ENCODE peak calls at places on chromosome 3, in ten cellular contexts. V is GM10248, N is HCT116, E is breast epithelium, Q is tibial artery, D is cardiac muscle cell, G is thoracic aorta, J is PC-9, U is uterus, B is GM13976. I is an unnamed sample.

GRCh38 chr3:31958721-31959152 is 22.3 kb downstream of the OSBPL10 start:
- DNase-seq in D (no peak), G (no peak), J (no peak), B (no peak), E (no peak), Q (no peak), V (no peak), N (no peak), U (no peak), I (peak)

GRCh38 chr3:122392868-122393844 is 9.2 kb downstream of the FAM162A start:
- DNase-seq in G (no peak), V (peak), E (no peak), J (no peak), B (peak), D (peak), N (no peak), Q (no peak), U (no peak), I (no peak)

GRCh38 chr3:114650808-114651207 is 357.0 kb downstream of the TIGIT start:
- DNase-seq in J (peak), U (no peak), V (no peak), D (no peak), Q (no peak), G (no peak), N (peak), B (no peak), E (no peak), I (no peak)

GRCh38 chr3:113231827-113232253 is 20.5 kb downstream of the BOC start:
- DNase-seq in G (no peak), J (peak), U (no peak), Q (no peak), V (no peak), D (no peak), N (peak), E (no peak), B (no peak), I (no peak)

GRCh38 chr3:196969660-196970546 is 1.3 kb upstream of the PIGZ start:
- DNase-seq in N (no peak), U (no peak), Q (no peak), V (peak), J (no peak), B (peak), D (peak), E (no peak), G (no peak), I (peak)

GRCh38 chr3:186940965-186941364 is 10.6 kb downstream of the ST6GAL1 start:
- DNase-seq in D (peak), J (no peak), E (no peak), B (no peak), N (no peak), U (peak), Q (peak), V (no peak), G (peak), I (no peak)

GRCh38 chr3:181623924-181624694 is 87.6 kb upstream of the SOX2 start:
- DNase-seq in U (no peak), J (peak), N (peak), V (no peak), B (no peak), G (no peak), E (no peak), Q (no peak), D (peak), I (no peak)

GRCh38 chr3:133663569-133664313 is 2.0 kb upstream of the TOPBP1 start:
- DNase-seq in Q (no peak), G (no peak), N (peak), J (peak), B (peak), E (no peak), D (peak), V (peak), U (no peak), I (peak)

GRCh38 chr3:149967067-149967685 is 3.5 kb downstream of the PFN2 start:
- DNase-seq in V (peak), Q (no peak), B (no peak), N (peak), G (no peak), U (no peak), J (peak), D (peak), E (no peak), I (no peak)

GRCh38 chr3:38588276-38588971 is 61.1 kb downstream of the SCN5A start:
- DNase-seq in N (no peak), G (no peak), E (no peak), Q (peak), B (no peak), D (no peak), J (no peak), U (no peak), V (no peak), I (no peak)

GRCh38 chr3:66037330-66037985 is 1.3 kb downstream of the MAGI1 start:
- DNase-seq in V (peak), N (no peak), B (peak), Q (peak), E (peak), D (peak), J (peak), U (peak), G (peak), I (peak)

GRCh38 chr3:81778678-81779182 is 17.3 kb upstream of the GBE1 start:
- DNase-seq in J (no peak), B (no peak), V (peak), G (no peak), N (no peak), E (no peak), D (no peak), Q (no peak), U (no peak), I (no peak)

GRCh38 chr3:86954226-86954625 is 36.7 kb downstream of the VGLL3 start:
- DNase-seq in N (no peak), J (peak), V (no peak), D (no peak), E (no peak), G (no peak), Q (no peak), U (no peak), B (no peak), I (no peak)

GRCh38 chr3:191246628-191247027 is 47.6 kb downstream of the OSTN start:
- DNase-seq in U (no peak), B (no peak), N (peak), Q (no peak), G (no peak), V (no peak), D (no peak), J (peak), E (no peak), I (no peak)

GRCh38 chr3:110126065-110126464 is 788.7 kb upstream of the DPPA4 start:
- DNase-seq in J (no peak), G (no peak), B (no peak), D (no peak), Q (no peak), V (no peak), N (no peak), U (no peak), E (no peak), I (no peak)

GRCh38 chr3:72818915-72819314 is 29.3 kb downstream of the SHQ1 start:
- DNase-seq in N (no peak), D (no peak), G (peak), U (no peak), V (no peak), J (no peak), B (no peak), E (no peak), Q (no peak), I (no peak)

GRCh38 chr3:107258285-107258684 is 119.0 kb upstream of the CCDC54 start:
- DNase-seq in V (no peak), J (no peak), D (no peak), B (no peak), U (no peak), Q (no peak), N (no peak), G (no peak), E (no peak), I (no peak)

GRCh38 chr3:123447749-123448502 is 964 bp downstream of the ADCY5 start:
- DNase-seq in U (no peak), B (peak), V (peak), Q (no peak), N (no peak), D (peak), G (no peak), E (no peak), J (no peak), I (peak)

GRCh38 chr3:134354612-134355275 is 19.5 kb downstream of the AMOTL2 start:
- DNase-seq in J (no peak), B (no peak), V (no peak), D (no peak), N (no peak), Q (no peak), G (no peak), E (no peak), U (no peak), I (no peak)

GRCh38 chr3:126394179-126394976 is at the start of gene CFAP100:
- DNase-seq in N (no peak), V (no peak), E (no peak), G (no peak), J (no peak), Q (peak), B (no peak), U (no peak), D (peak), I (peak)

GRCh38 chr3:126401611-126402160 is 7.0 kb downstream of the CFAP100 start:
- DNase-seq in J (no peak), V (no peak), U (no peak), G (no peak), D (no peak), N (no peak), B (no peak), Q (peak), E (no peak), I (no peak)

GRCh38 chr3:52005571-52005986 is 9.9 kb upstream of the RPL29 start:
- DNase-seq in Q (no peak), D (peak), E (no peak), N (no peak), J (no peak), V (no peak), B (no peak), U (no peak), G (no peak), I (no peak)

GRCh38 chr3:129230311-129231019 is 18.9 kb upstream of the COPG1 start:
- DNase-seq in E (no peak), B (no peak), D (no peak), Q (no peak), J (peak), V (no peak), U (no peak), G (no peak), N (no peak), I (no peak)

GRCh38 chr3:49278548-49278947 is 1.5 kb upstream of the C3orf62 start:
- DNase-seq in Q (no peak), J (no peak), B (no peak), U (no peak), G (no peak), N (no peak), E (no peak), V (no peak), D (no peak), I (no peak)

GRCh38 chr3:180804871-180805430 is 107.5 kb upstream of the FXR1 start:
- DNase-seq in Q (no peak), G (no peak), B (no peak), D (peak), U (no peak), V (no peak), J (no peak), N (peak), E (no peak), I (peak)

GRCh38 chr3:195068481-195069080 is 202.4 kb downstream of the XXYLT1 start:
- DNase-seq in Q (peak), E (peak), V (no peak), J (no peak), B (no peak), D (no peak), U (peak), N (no peak), G (no peak), I (no peak)

GRCh38 chr3:132788299-132788698 is 66.1 kb upstream of the NPHP3 start:
- DNase-seq in D (no peak), N (peak), E (no peak), G (peak), B (no peak), Q (no peak), V (no peak), J (no peak), U (peak), I (no peak)

GRCh38 chr3:50388021-50388719 is 28.8 kb upstream of the TMEM115 start:
- DNase-seq in Q (no peak), B (peak), N (no peak), V (no peak), D (peak), E (no peak), U (no peak), J (no peak), G (no peak), I (no peak)
- TF ChIP-seq CTCF in Q (no peak), B (no peak), N (no peak), V (peak), D (peak), E (no peak), U (no peak), J (no peak), G (no peak), I (peak)

GRCh38 chr3:7546219-7546618 is 685.3 kb downstream of the GRM7 start:
- DNase-seq in D (peak), G (no peak), E (no peak), N (peak), V (no peak), J (no peak), Q (no peak), B (no peak), U (no peak), I (no peak)
- TF ChIP-seq CTCF in D (peak), G (peak), E (peak), N (peak), V (no peak), J (no peak), Q (no peak), B (no peak), U (peak), I (no peak)

DNA sequence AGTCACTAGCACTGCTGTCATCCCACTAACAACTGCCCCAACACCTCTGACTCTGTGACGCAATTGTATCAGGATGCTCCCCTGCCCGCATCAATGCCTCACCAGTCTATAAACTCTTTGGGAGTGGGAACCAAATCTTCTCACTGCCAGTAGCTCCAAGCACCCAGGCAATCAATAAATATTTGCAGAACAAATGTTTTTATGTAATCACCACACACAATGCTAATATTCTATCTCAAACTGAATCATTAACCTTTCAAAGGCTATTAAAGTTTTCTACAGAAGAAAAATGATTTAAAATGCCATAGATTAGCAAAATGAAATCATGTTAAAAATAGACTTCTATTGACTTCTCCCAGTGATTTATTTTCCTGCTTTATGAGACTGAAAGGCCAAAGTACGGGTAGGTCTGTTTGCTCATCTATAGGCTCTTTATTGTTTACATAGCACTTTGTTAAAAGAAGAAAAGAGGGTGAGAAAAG is 131.2 kb downstream of the PLD1 start:
- DNase-seq in V (no peak), N (no peak), G (no peak), Q (no peak), B (no peak), D (no peak), U (no peak), J (no peak), E (no peak), I (no peak)
- TF ChIP-seq CTCF in V (no peak), N (no peak), G (no peak), Q (no peak), B (no peak), D (no peak), U (no peak), J (no peak), E (no peak), I (no peak)

GRCh38 chr3:193835414-193835813 is 242.4 kb downstream of the OPA1 start:
- DNase-seq in U (no peak), B (no peak), D (no peak), J (no peak), E (no peak), Q (no peak), V (no peak), N (no peak), G (no peak), I (no peak)

GRCh38 chr3:193837347-193837827 is 244.4 kb downstream of the OPA1 start:
- DNase-seq in U (no peak), D (no peak), J (no peak), E (no peak), N (no peak), V (no peak), G (no peak), Q (no peak), B (no peak), I (no peak)

GRCh38 chr3:193836918-193837317 is 243.9 kb downstream of the OPA1 start:
- DNase-seq in V (no peak), E (no peak), U (no peak), J (no peak), N (no peak), D (no peak), Q (no peak), G (no peak), B (no peak), I (no peak)

GRCh38 chr3:193833592-193833991 is 240.6 kb downstream of the OPA1 start:
- DNase-seq in G (no peak), E (no peak), U (no peak), Q (no peak), D (no peak), B (no peak), J (no peak), V (no peak), N (no peak), I (no peak)

GRCh38 chr3:193836511-193836910 is 243.5 kb downstream of the OPA1 start:
- DNase-seq in J (no peak), E (no peak), G (no peak), B (no peak), Q (no peak), U (no peak), V (no peak), N (no peak), D (no peak), I (no peak)
- TF ChIP-seq CTCF in J (no peak), E (no peak), G (no peak), B (no peak), Q (no peak), U (no peak), V (no peak), N (no peak), D (no peak), I (no peak)

DNA sequence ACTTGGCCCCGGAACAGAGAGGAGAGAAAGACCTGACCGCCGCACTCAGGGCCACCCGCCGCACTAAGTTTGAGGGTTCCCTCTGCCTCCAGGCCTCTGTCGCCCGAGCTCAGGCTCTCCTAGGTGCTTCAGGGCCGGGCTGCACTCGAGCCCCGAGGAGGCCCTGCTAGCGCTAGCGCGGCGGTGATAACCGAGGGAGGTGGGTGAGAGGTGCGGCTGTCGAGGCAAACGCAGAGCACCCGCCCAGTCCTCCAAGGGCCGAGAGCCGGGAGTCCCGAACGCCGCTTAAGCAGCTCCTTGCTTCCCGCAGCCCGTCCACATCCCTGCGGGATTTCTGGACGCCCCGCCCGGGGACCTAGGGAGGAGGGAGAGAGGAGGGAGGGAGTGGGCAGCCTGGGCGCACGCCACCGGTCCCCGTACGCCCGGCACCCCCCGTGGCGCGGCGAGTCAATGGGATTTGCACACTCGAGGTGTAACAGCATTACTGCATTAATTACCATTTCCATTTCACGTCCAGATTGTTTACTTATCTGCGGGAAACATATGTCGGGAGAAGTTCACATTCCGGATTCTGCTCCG is 6.8 kb downstream of the SOX14 start:
- DNase-seq in N (no peak), V (peak), D (no peak), G (no peak), U (no peak), E (no peak), B (peak), Q (no peak), J (no peak), I (peak)
- TF ChIP-seq CTCF in N (no peak), V (no peak), D (no peak), G (no peak), U (no peak), E (no peak), B (no peak), Q (no peak), J (no peak), I (no peak)

GRCh38 chr3:62587579-62588031 is 214.3 kb upstream of the FEZF2 start:
- DNase-seq in E (no peak), N (no peak), Q (no peak), J (no peak), U (no peak), B (no peak), V (no peak), G (no peak), D (no peak), I (no peak)

GRCh38 chr3:62587169-62587568 is 213.8 kb upstream of the FEZF2 start:
- DNase-seq in B (no peak), E (no peak), J (no peak), N (no peak), G (no peak), Q (no peak), D (no peak), V (no peak), U (no peak), I (no peak)

GRCh38 chr3:62585861-62586260 is 212.5 kb upstream of the FEZF2 start:
- DNase-seq in U (no peak), E (no peak), B (no peak), J (no peak), V (no peak), N (no peak), D (no peak), Q (no peak), G (no peak), I (no peak)

GRCh38 chr3:62586356-62586755 is 213.0 kb upstream of the FEZF2 start:
- DNase-seq in D (no peak), B (no peak), N (no peak), E (no peak), Q (no peak), J (no peak), G (no peak), V (no peak), U (no peak), I (no peak)

DNA sequence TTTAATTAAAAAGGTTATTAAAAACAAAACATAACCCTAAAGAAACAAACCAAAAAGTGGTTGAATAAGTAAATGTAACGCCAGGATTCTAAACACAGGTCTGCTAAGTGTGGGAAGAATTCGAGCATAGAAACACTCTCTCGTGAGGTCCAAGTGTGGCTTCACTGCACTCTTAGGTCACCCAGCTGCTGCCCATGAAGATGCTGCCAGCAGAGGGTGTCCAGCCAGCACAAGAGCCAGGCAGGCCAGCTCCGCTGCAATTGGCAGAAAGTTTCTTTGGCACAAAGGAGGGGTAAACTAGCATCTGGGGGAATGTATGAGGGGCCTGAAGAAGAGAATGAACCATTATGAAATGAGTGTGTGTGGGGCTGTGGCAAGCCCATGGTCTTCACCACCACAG is 215.7 kb upstream of the FEZF2 start:
- DNase-seq in D (no peak), V (no peak), E (no peak), B (no peak), G (no peak), U (no peak), N (no peak), Q (no peak), J (no peak), I (no peak)
- TF ChIP-seq CTCF in D (peak), V (no peak), E (no peak), B (no peak), G (no peak), U (no peak), N (no peak), Q (no peak), J (no peak), I (no peak)

I was measured in neural crest cell.